ENCODE peak calls at places on chromosomes 3 and 15, in seven cellular contexts. N, S, Q, O, R, A and L are unnamed samples.

GRCh38 chr3:43768594-43768993 is 77.9 kb downstream of the ABHD5 start:
- DNase-seq in O (no peak), R (no peak), Q (no peak), N (peak), S (no peak), A (no peak), L (no peak)

GRCh38 chr3:129051776-129052400 is 8.7 kb upstream of the GP9 start:
- DNase-seq in Q (no peak), N (no peak), S (peak), R (no peak), A (no peak), O (no peak), L (no peak)

GRCh38 chr3:53195602-53196574 is 34.9 kb downstream of the PRKCD start:
- DNase-seq in R (peak), A (no peak), O (peak), N (peak), S (peak), Q (peak), L (peak)

GRCh38 chr3:98034036-98034435 is 1.1 kb downstream of the GABRR3 start:
- DNase-seq in A (no peak), S (no peak), R (no peak), O (no peak), N (no peak), Q (no peak), L (peak)

GRCh38 chr15:22868928-22869327 is 30.5 kb downstream of the NIPA2 start:
- DNase-seq in O (no peak), R (no peak), A (no peak), S (no peak), N (no peak), Q (no peak), L (no peak)

GRCh38 chr15:90931737-90932659 is at the start of gene HDDC3:
- DNase-seq in R (peak), N (peak), S (peak), A (no peak), O (peak), Q (peak), L (peak)

GRCh38 chr3:170233532-170233931 is 11.3 kb downstream of the PRKCI start:
- DNase-seq in O (no peak), R (no peak), S (peak), A (no peak), Q (no peak), N (peak), L (peak)

GRCh38 chr3:58989173-58989572 is 60.7 kb downstream of the CFAP20DC start:
- DNase-seq in O (no peak), R (no peak), S (peak), A (no peak), N (peak), Q (no peak), L (no peak)

GRCh38 chr3:27224197-27224596 is 145.0 kb downstream of the NEK10 start:
- DNase-seq in O (no peak), S (no peak), Q (no peak), R (no peak), A (no peak), N (peak), L (no peak)

GRCh38 chr3:179272385-179272784 is 21.5 kb upstream of the KCNMB3 start:
- DNase-seq in R (no peak), S (no peak), A (no peak), N (peak), Q (no peak), O (no peak), L (no peak)

GRCh38 chr15:99432271-99433025 is 133.3 kb upstream of the MEF2A start:
- DNase-seq in R (no peak), S (no peak), A (no peak), Q (no peak), N (no peak), O (no peak), L (no peak)

GRCh38 chr15:57920916-57921315 is 144.6 kb downstream of the ALDH1A2 start:
- DNase-seq in N (no peak), A (no peak), O (no peak), S (no peak), R (no peak), Q (no peak), L (peak)

GRCh38 chr3:78580691-78581090 is 1187.1 kb downstream of the ROBO1 start:
- DNase-seq in A (no peak), N (no peak), Q (no peak), S (peak), R (peak), O (no peak), L (no peak)

GRCh38 chr15:69996321-69996720 is 101.4 kb downstream of the TLE3 start:
- DNase-seq in R (no peak), N (no peak), Q (no peak), O (no peak), A (no peak), S (no peak), L (no peak)

GRCh38 chr3:80283783-80284182 is 516.0 kb upstream of the ROBO1 start:
- DNase-seq in N (no peak), A (no peak), Q (no peak), S (no peak), O (no peak), R (no peak), L (no peak)

GRCh38 chr15:45023659-45024320 is 795 bp downstream of the SORD start:
- DNase-seq in A (no peak), N (peak), S (no peak), Q (peak), R (peak), O (no peak), L (no peak)

GRCh38 chr15:76336254-76337046 is at the start of gene ISL2:
- DNase-seq in S (peak), N (peak), Q (peak), A (peak), R (peak), O (peak), L (no peak)

GRCh38 chr15:94845391-94845718 is 614.0 kb downstream of the MCTP2 start:
- DNase-seq in R (no peak), Q (no peak), A (no peak), N (no peak), O (no peak), S (no peak), L (no peak)

GRCh38 chr3:167940241-167940640 is 155.5 kb downstream of the GOLIM4 start:
- DNase-seq in R (no peak), N (no peak), Q (no peak), S (peak), O (no peak), A (no peak), L (no peak)

GRCh38 chr15:67185051-67185450 is 69.4 kb downstream of the AAGAB start:
- DNase-seq in Q (no peak), R (no peak), S (no peak), N (no peak), A (no peak), O (no peak), L (no peak)

GRCh38 chr15:33584797-33585196 is 274.0 kb downstream of the RYR3 start:
- DNase-seq in R (no peak), A (no peak), O (no peak), Q (no peak), S (no peak), N (peak), L (no peak)

GRCh38 chr3:14138109-14138877 is 13.4 kb downstream of the TMEM43 start:
- DNase-seq in Q (no peak), R (no peak), A (no peak), N (no peak), S (no peak), O (no peak), L (no peak)

GRCh38 chr3:156865732-156866131 is 39.6 kb downstream of the LEKR1 start:
- DNase-seq in A (no peak), N (peak), S (no peak), O (no peak), R (no peak), Q (no peak), L (no peak)

GRCh38 chr3:160665784-160666526 is 11.0 kb upstream of the ARL14 start:
- DNase-seq in S (peak), A (no peak), R (peak), O (no peak), Q (no peak), N (peak), L (no peak)

GRCh38 chr3:127772776-127773751 is 49.3 kb downstream of the MGLL start:
- DNase-seq in Q (no peak), A (no peak), S (peak), R (no peak), O (no peak), N (no peak), L (no peak)

GRCh38 chr3:22231061-22231460 is 480.1 kb upstream of the ZNF385D start:
- DNase-seq in R (peak), Q (no peak), A (no peak), S (peak), N (no peak), O (no peak), L (no peak)

GRCh38 chr3:188594137-188594536 is 440.2 kb downstream of the LPP start:
- DNase-seq in N (peak), R (peak), O (no peak), S (peak), A (no peak), Q (no peak), L (peak)

GRCh38 chr3:122356402-122356801 is 26.6 kb downstream of the MIX23 start:
- DNase-seq in S (peak), R (peak), A (peak), Q (peak), O (peak), N (peak), L (peak)

GRCh38 chr3:120488296-120488695 is 37.5 kb upstream of the FSTL1 start:
- DNase-seq in Q (no peak), N (no peak), A (no peak), O (no peak), R (no peak), S (no peak), L (no peak)

GRCh38 chr3:160296591-160296990 is 71.4 kb downstream of the C3orf80 start:
- DNase-seq in O (no peak), N (peak), Q (no peak), R (no peak), S (peak), A (no peak), L (no peak)

GRCh38 chr15:59022188-59022587 is 34.7 kb downstream of the RNF111 start:
- DNase-seq in A (no peak), Q (no peak), N (no peak), S (no peak), O (no peak), R (no peak), L (no peak)

GRCh38 chr3:173553635-173554280 is 156.2 kb downstream of the NLGN1 start:
- DNase-seq in R (peak), A (no peak), N (peak), Q (peak), O (no peak), S (peak), L (peak)

GRCh38 chr3:99776516-99777209 is 41.0 kb upstream of the CMSS1 start:
- DNase-seq in O (no peak), R (peak), S (no peak), Q (no peak), N (peak), A (no peak), L (peak)

GRCh38 chr3:152444029-152444641 is 175.4 kb downstream of the MBNL1 start:
- DNase-seq in R (peak), Q (no peak), S (peak), O (no peak), A (no peak), N (peak), L (peak)

GRCh38 chr3:16828815-16829214 is 55.9 kb upstream of the PLCL2 start:
- DNase-seq in Q (no peak), O (peak), A (peak), S (peak), R (peak), N (peak), L (peak)

GRCh38 chr15:66133247-66133646 is 120.3 kb downstream of the MEGF11 start:
- DNase-seq in N (no peak), A (no peak), O (no peak), S (no peak), Q (no peak), R (no peak), L (no peak)

GRCh38 chr3:143183668-143183970 is 64.0 kb downstream of the CHST2 start:
- DNase-seq in O (no peak), R (no peak), Q (no peak), A (no peak), S (no peak), N (no peak), L (no peak)

GRCh38 chr3:134430174-134430573 is 55.6 kb downstream of the ANAPC13 start:
- DNase-seq in N (no peak), S (no peak), Q (no peak), O (no peak), R (no peak), A (no peak), L (no peak)

GRCh38 chr3:184783309-184783708 is 28.7 kb upstream of the VPS8 start:
- DNase-seq in A (no peak), N (peak), S (no peak), R (no peak), O (no peak), Q (no peak), L (no peak)
- H3K23ac ChIP-seq in A (no peak), N (peak), S (no peak), R (no peak), O (no peak), Q (no peak), L (no peak)

DNA sequence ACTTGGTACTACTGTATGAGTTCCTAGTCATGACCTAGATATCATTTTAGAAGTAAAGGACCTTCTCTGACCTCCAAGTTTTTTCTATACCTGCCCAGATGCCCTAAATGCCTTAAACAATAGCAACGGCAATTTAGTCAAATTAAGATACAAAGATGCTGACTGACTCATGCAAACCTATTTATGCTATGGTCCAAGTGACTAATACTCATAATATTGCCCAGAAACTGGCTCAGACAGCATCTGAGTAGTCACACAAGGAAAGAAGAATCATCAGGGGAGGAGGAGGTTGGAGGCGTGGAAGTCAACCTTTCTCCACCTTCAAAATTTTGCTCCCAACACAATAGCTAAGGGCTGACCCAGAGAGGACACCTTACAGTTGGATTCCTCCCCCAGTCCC is 6.8 kb downstream of the FYCO1 start:
- DNase-seq in N (peak), A (no peak), S (peak), O (no peak), Q (no peak), R (no peak), L (peak)
- H3K27ac ChIP-seq in N (peak), A (no peak), S (no peak), O (no peak), Q (no peak), R (no peak), L (no peak)

GRCh38 chr3:6250167-6250566 is 610.7 kb upstream of the GRM7 start:
- DNase-seq in N (no peak), Q (no peak), R (no peak), S (no peak), O (no peak), A (no peak), L (no peak)
- H3K23ac ChIP-seq in N (no peak), Q (no peak), R (no peak), S (no peak), O (no peak), A (no peak), L (no peak)

DNA sequence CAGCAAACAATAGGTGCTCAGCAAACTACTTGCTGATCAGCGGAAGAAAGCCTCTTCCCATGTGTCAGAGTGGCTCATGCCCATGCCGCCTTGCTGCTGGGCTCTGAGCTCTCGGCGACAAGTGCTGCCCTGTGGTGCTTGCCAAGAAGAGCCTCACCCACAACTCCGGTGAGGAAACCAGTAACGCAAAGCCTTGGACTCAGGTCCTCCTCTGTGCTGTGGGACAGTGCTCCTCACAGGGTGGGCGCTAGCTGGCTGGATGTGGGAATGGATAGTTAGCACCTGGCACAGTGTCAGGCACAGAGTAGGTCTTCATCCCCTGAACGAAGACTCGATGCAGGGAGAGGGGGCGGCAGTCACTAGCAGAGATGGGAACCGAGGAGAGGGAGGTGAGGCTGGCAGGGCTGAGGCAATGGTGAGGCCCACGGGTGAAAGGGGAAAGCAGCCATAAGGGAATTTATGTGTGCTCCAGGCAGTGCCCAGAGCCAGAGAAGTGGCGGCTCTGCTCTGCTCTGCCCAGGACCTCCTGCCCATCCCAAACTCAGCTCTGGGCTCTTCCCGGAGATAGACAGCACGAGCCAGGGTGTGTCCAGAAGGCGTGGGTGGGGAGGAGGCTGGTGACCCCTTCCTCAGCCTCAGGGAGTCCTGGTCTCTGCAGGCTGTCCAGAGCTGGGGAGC is 55.7 kb downstream of the IQSEC1 start:
- DNase-seq in R (no peak), O (no peak), A (no peak), N (no peak), Q (no peak), S (no peak), L (no peak)
- H3K27ac ChIP-seq in R (no peak), O (no peak), A (no peak), N (no peak), Q (no peak), S (no peak), L (no peak)

GRCh38 chr3:15666277-15666676 is 64.7 kb downstream of the BTD start:
- DNase-seq in Q (no peak), O (no peak), R (no peak), S (no peak), A (no peak), N (no peak), L (no peak)
- H3K23ac ChIP-seq in Q (no peak), O (no peak), R (no peak), S (no peak), A (no peak), N (no peak), L (no peak)

GRCh38 chr15:80174017-80174746 is 21.4 kb downstream of the FAH start:
- DNase-seq in O (no peak), Q (no peak), S (peak), R (no peak), A (no peak), N (peak), L (no peak)

GRCh38 chr15:80175436-80175835 is 22.6 kb downstream of the FAH start:
- DNase-seq in S (no peak), O (no peak), A (no peak), N (no peak), Q (no peak), R (no peak), L (no peak)

GRCh38 chr15:80172401-80172800 is 19.6 kb downstream of the FAH start:
- DNase-seq in N (no peak), R (no peak), S (no peak), O (no peak), Q (no peak), A (no peak), L (no peak)

GRCh38 chr15:80171787-80172186 is 19.0 kb downstream of the FAH start:
- DNase-seq in R (no peak), N (no peak), A (no peak), Q (no peak), S (no peak), O (no peak), L (no peak)

GRCh38 chr15:80173022-80173759 is 20.4 kb downstream of the FAH start:
- DNase-seq in R (peak), S (peak), N (peak), A (peak), Q (peak), O (peak), L (peak)
- H3K27ac ChIP-seq in R (no peak), S (no peak), N (no peak), A (no peak), Q (no peak), O (no peak), L (no peak)